ENCODE peak calls at places on chromosome 16, in nine cellular contexts. H is SJSA1; X is CD8-positive, alpha-beta T cell; R is DND-41; T is neural progenitor cell; S is transverse colon; U is CD8-positive, alpha-beta memory T cell; P is uterus; B is heart left ventricle. E is an unnamed sample.

GRCh38 chr16:12314786-12315185 is 338.3 kb downstream of the SNX29 start:
- DNase-seq in S (no peak), B (no peak), R (no peak), X (no peak), T (no peak), H (no peak), P (no peak), U (no peak), E (no peak)

GRCh38 chr16:59180083-59180476 is 446.0 kb upstream of the GOT2 start:
- DNase-seq in H (no peak), P (no peak), X (no peak), B (no peak), R (no peak), T (no peak), S (no peak), U (no peak), E (no peak)

GRCh38 chr16:83992624-83993023 is 24.6 kb downstream of the NECAB2 start:
- DNase-seq in U (no peak), P (peak; percentile 25), S (no peak), X (no peak), T (no peak), R (no peak), B (peak; percentile 71), H (no peak), E (no peak)

GRCh38 chr16:70483426-70483825 is 29.0 kb downstream of the FCSK start:
- DNase-seq in T (no peak), P (no peak), B (no peak), S (no peak), X (no peak), U (no peak), R (peak; percentile 16), H (no peak), E (no peak)

GRCh38 chr16:10122546-10122945 is 59.7 kb downstream of the GRIN2A start:
- DNase-seq in B (no peak), X (no peak), R (peak; percentile 7), S (no peak), T (peak; percentile 16), U (no peak), P (no peak), H (no peak), E (no peak)

GRCh38 chr16:4454618-4455017 is 19.8 kb downstream of the NMRAL1 start:
- DNase-seq in X (no peak), U (no peak), B (no peak), R (peak; percentile 47), S (no peak), P (no peak), H (no peak), T (peak; percentile 43), E (no peak)

GRCh38 chr16:25625620-25626019 is 66.1 kb upstream of the HS3ST4 start:
- DNase-seq in B (no peak), T (no peak), S (no peak), X (no peak), H (no peak), P (no peak), R (no peak), U (no peak), E (no peak)

GRCh38 chr16:48525201-48526057 is 84.6 kb downstream of the N4BP1 start:
- DNase-seq in S (no peak), U (no peak), R (no peak), H (no peak), X (no peak), B (no peak), T (no peak), P (no peak), E (no peak)

GRCh38 chr16:10622036-10622921 is 41.9 kb upstream of the EMP2 start:
- DNase-seq in P (no peak), R (no peak), X (no peak), H (no peak), B (peak; percentile 31), T (peak; percentile 22), S (no peak), U (no peak), E (no peak)

GRCh38 chr16:11302977-11303376 is 21.8 kb upstream of the PRM1 start:
- DNase-seq in X (no peak), U (no peak), T (no peak), P (no peak), B (peak; percentile 1), S (no peak), H (no peak), R (no peak), E (no peak)

GRCh38 chr16:50450957-50451356 is 82.2 kb upstream of the BRD7 start:
- DNase-seq in X (no peak), S (no peak), B (no peak), U (no peak), R (no peak), P (no peak), T (no peak), H (no peak), E (no peak)

GRCh38 chr16:18984425-18985005 is 781 bp downstream of the TMC7 start:
- DNase-seq in T (no peak), R (no peak), U (no peak), S (no peak), H (no peak), B (no peak), X (no peak), P (no peak), E (no peak)
- H3K4me1 ChIP-seq in T (peaks cover 3% of the 10 kb centered on the region), R (no peaks in the 10 kb centered on the region), U (no peaks in the 10 kb centered on the region), S (no peaks in the 10 kb centered on the region), H (peaks cover 6% of the 10 kb centered on the region), B (peaks cover 5% of the 10 kb centered on the region), X (no peaks in the 10 kb centered on the region), P (no peaks in the 10 kb centered on the region), E (no peaks in the 10 kb centered on the region)

GRCh38 chr16:74461826-74462225 is 40.5 kb upstream of the CLEC18B start:
- DNase-seq in T (no peak), B (no peak), S (no peak), U (no peak), X (no peak), P (no peak), R (no peak), H (no peak), E (no peak)
- H3K27ac ChIP-seq in T (no peak overlapping the region), B (peak overlapping the region; percentile 51), S (peak overlapping the region; percentile 44), U (no peak overlapping the region), X (no peak overlapping the region), P (no peak overlapping the region), R (no peak overlapping the region), H (no peak overlapping the region), E (no peak overlapping the region)

DNA sequence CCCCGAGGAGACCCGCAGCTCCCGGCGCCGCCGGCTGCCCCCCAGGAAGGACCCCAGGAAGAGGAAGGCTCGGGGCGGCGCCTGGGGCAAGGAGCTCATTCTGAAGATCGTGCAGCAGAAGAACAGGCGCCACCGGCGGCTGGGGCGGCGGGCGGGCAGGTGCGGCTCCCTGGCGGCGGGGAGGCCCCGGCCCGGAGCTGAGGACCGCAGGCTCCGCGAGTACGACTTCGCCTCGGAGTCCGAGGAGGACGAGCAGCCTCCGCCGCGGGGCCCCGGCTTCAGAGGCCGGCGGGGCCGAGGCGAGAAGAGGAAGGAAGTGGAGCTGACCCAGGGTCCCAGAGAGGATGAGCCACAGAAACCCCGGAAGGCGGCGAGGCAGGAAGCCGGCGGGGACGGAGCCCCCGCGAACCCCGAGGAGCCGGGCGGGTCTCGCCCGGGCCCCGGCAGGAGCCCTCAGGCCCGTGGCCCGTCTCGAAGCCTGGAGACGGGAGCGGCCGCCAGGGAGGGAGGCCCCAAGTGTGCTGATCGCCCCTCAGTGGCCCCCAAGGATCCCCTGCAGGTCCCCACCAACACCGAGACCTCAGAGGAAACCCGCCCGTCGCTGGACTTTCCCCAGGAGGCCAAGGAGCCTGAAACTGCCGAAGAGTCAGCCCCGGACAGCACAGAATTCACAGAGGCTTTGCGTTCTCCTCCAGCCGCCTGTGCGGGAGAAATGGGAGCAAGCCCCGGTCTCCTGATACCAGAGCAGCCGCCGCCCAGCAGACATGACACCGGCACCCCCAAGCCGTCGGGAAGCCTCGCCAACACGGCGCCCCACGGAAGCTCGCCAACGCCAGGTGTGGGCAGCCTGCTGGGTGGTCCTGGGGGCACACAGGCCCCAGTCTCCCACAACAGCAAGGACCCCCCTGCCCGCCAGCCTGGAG is 22.3 kb upstream of the ZFPM1 start:
- DNase-seq in R (peak; percentile 41), P (no peak), T (no peak), U (no peak), S (peak; percentile 39), B (peak; percentile 63), X (no peak), H (no peak), E (peak; percentile 39)
- H3K4me3 ChIP-seq in R (peak overlapping the region; percentile 0), P (peak overlapping the region; percentile 16), T (no peak overlapping the region), U (peak overlapping the region; percentile 45), S (peak overlapping the region; percentile 59), B (peak overlapping the region; percentile 69), X (peak overlapping the region; percentile 55), H (no peak overlapping the region), E (no peak overlapping the region)

GRCh38 chr16:27379919-27380318 is 22.1 kb upstream of the IL21R start:
- DNase-seq in B (no peak), P (no peak), U (no peak), X (no peak), T (no peak), H (no peak), R (no peak), S (no peak), E (no peak)
- H3K4me1 ChIP-seq in B (peaks cover 6% of the 10 kb centered on the region), P (no peaks in the 10 kb centered on the region), U (peaks cover 26% of the 10 kb centered on the region), X (peaks cover 28% of the 10 kb centered on the region), T (no peaks in the 10 kb centered on the region), H (no peaks in the 10 kb centered on the region), R (peaks cover 14% of the 10 kb centered on the region), S (no peaks in the 10 kb centered on the region), E (peaks cover 30% of the 10 kb centered on the region)

GRCh38 chr16:67227567-67227921 is 614 bp downstream of the TMEM208 start:
- DNase-seq in X (no peak), B (no peak), H (no peak), S (no peak), T (no peak), U (no peak), R (no peak), P (no peak), E (no peak)
- H3K27ac ChIP-seq in X (peak overlapping the region; percentile 83), B (peak overlapping the region; percentile 84), H (peak overlapping the region; percentile 46), S (peak overlapping the region; percentile 86), T (no peak overlapping the region), U (peak overlapping the region; percentile 94), R (peak overlapping the region; percentile 81), P (peak overlapping the region; percentile 79), E (peak overlapping the region; percentile 88)

GRCh38 chr16:30588651-30589050 is 3.2 kb upstream of the ZNF785 start:
- DNase-seq in B (no peak), R (no peak), U (no peak), S (no peak), T (no peak), P (no peak), H (no peak), X (no peak), E (no peak)
- H3K4me3 ChIP-seq in B (no peak overlapping the region), R (no peak overlapping the region), U (no peak overlapping the region), S (no peak overlapping the region), T (no peak overlapping the region), P (no peak overlapping the region), H (no peak overlapping the region), X (no peak overlapping the region), E (no peak overlapping the region)

DNA sequence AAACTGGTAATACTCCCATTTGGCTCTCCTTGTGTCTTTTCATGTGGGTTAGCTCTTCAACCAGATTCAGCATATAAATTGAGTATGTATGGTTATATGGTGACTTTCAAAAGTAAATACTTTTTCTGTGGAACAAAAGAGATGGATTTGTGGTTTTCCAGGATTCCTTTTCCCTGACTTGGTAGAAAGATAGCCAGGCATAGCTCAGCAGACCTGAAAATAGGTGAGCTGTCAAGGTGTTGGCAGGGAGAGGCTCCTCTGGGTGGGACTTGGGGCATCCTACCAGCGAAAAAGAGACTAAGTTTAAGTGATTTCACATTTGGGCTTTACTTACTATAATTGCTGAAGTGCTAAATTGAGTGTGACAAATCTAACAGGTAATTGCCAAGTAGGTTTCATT is 80.4 kb downstream of the FTO start:
- DNase-seq in T (no peak), B (no peak), U (no peak), P (no peak), H (no peak), S (no peak), R (no peak), X (no peak), E (no peak)
- H3K4me1 ChIP-seq in T (peaks cover 9% of the 10 kb centered on the region), B (peaks cover 8% of the 10 kb centered on the region), U (no peaks in the 10 kb centered on the region), P (peaks cover 3% of the 10 kb centered on the region), H (peaks cover 37% of the 10 kb centered on the region), S (peaks cover 6% of the 10 kb centered on the region), R (no peaks in the 10 kb centered on the region), X (no peaks in the 10 kb centered on the region), E (no peaks in the 10 kb centered on the region)

E was measured in CD4-positive, alpha-beta memory T cell.